ENCODE peak calls at places on chromosomes 12 and 14, in eight cellular contexts. L is GM04504, T is gastrocnemius medialis, C is tibial artery, Z is hypothalamus, E is neuronal stem cell, J is cerebellum, O is HT1080. P is an unnamed sample.

GRCh38 chr12:110247340-110248095 is 33.5 kb upstream of the ATP2A2 start:
- DNase-seq in L (no peak), T (peak; percentile 48), C (peak; percentile 74), Z (no peak), E (no peak), J (peak; percentile 31), O (no peak), P (no peak)

GRCh38 chr12:95548056-95548538 is 3.2 kb downstream of the USP44 start:
- DNase-seq in L (no peak), T (no peak), C (no peak), Z (no peak), E (peak; percentile 30), J (peak; percentile 64), O (no peak), P (no peak)

GRCh38 chr14:40417777-40418401 is 985.7 kb upstream of the FBXO33 start:
- DNase-seq in L (no peak), T (no peak), C (no peak), Z (no peak), E (peak; percentile 46), J (no peak), O (peak; percentile 58), P (peak; percentile 40)

GRCh38 chr12:64679487-64679983 is 69.2 kb downstream of the RASSF3 start:
- DNase-seq in L (peak; percentile 35), T (peak; percentile 25), C (peak; percentile 93), Z (no peak), E (no peak), J (peak; percentile 59), O (peak; percentile 93), P (no peak)

GRCh38 chr14:55851301-55851700 is 266.9 kb upstream of the PELI2 start:
- DNase-seq in L (no peak), T (no peak), C (no peak), Z (no peak), E (no peak), J (peak; percentile 53), O (no peak), P (no peak)

GRCh38 chr12:46711756-46712155 is 114.0 kb downstream of the SLC38A4 start:
- DNase-seq in L (peak; percentile 27), T (no peak), C (no peak), Z (no peak), E (no peak), J (no peak), O (no peak), P (peak; percentile 50)

GRCh38 chr12:116736962-116737773 is 701 bp downstream of the SPRING1 start:
- DNase-seq in L (no peak), T (no peak), C (no peak), Z (no peak), E (peak; percentile 29), J (no peak), O (no peak), P (no peak)

GRCh38 chr12:88035907-88036289 is 6.7 kb upstream of the C12orf50 start:
- DNase-seq in L (no peak), T (no peak), C (no peak), Z (no peak), E (no peak), J (no peak), O (no peak), P (no peak)

GRCh38 chr14:24232121-24232644 is at the start of gene NEDD8:
- DNase-seq in L (peak; percentile 96), T (peak; percentile 89), C (peak; percentile 98), Z (peak; percentile 100), E (peak; percentile 82), J (peak; percentile 94), O (peak; percentile 96), P (peak; percentile 84)

P was measured in SK-N-MC.